ENCODE peak calls at places on chromosome 12, in five cellular contexts. C is effector CD8-positive, alpha-beta T cell; X is cardiac fibroblast; Q is stomach; D is NCI-H1417. Y is an unnamed sample.

GRCh38 chr12:19572920-19573558 is 133.7 kb downstream of the AEBP2 start:
- DNase-seq in C (no peak), X (peak), Q (no peak), D (peak), Y (no peak)

GRCh38 chr12:112340983-112341840 is 41.0 kb downstream of the HECTD4 start:
- DNase-seq in C (no peak), X (no peak), Q (no peak), D (peak), Y (no peak)

GRCh38 chr12:75672212-75672611 is 160.8 kb upstream of the KRR1 start:
- DNase-seq in C (no peak), X (no peak), Q (no peak), D (peak), Y (peak)

GRCh38 chr12:5267603-5268423 is 164.1 kb upstream of the NTF3 start:
- DNase-seq in C (no peak), X (no peak), Q (no peak), D (no peak), Y (no peak)

GRCh38 chr12:45933504-45933903 is 56.9 kb downstream of the SCAF11 start:
- DNase-seq in C (no peak), X (peak), Q (no peak), D (peak), Y (no peak)

GRCh38 chr12:132191715-132192553 is 47.7 kb downstream of the NOC4L start:
- DNase-seq in C (no peak), X (no peak), Q (no peak), D (no peak), Y (no peak)

GRCh38 chr12:54563787-54564186 is 14.4 kb downstream of the PDE1B start:
- DNase-seq in C (no peak), X (no peak), Q (no peak), D (no peak), Y (no peak)

GRCh38 chr12:7064516-7064915 is 4.0 kb downstream of the C1S start:
- DNase-seq in C (no peak), X (peak), Q (no peak), D (no peak), Y (no peak)

GRCh38 chr12:54306925-54307731 is 6.3 kb upstream of the NFE2 start:
- DNase-seq in C (no peak), X (peak), Q (peak), D (no peak), Y (no peak)

GRCh38 chr12:6539276-6540134 is 5.2 kb downstream of the GAPDH start:
- DNase-seq in C (no peak), X (peak), Q (no peak), D (peak), Y (no peak)

GRCh38 chr12:97886548-97887176 is 424.1 kb downstream of the RMST start:
- DNase-seq in C (no peak), X (no peak), Q (no peak), D (no peak), Y (no peak)

GRCh38 chr12:85029456-85029855 is 6.6 kb downstream of the TSPAN19 start:
- DNase-seq in C (no peak), X (peak), Q (no peak), D (peak), Y (no peak)

GRCh38 chr12:19657401-19657800 is 218.1 kb downstream of the AEBP2 start:
- DNase-seq in C (no peak), X (no peak), Q (no peak), D (no peak), Y (no peak)

GRCh38 chr12:57712671-57713070 is 18.7 kb downstream of the OS9 start:
- DNase-seq in C (no peak), X (no peak), Q (no peak), D (no peak), Y (no peak)

Y was measured in retina.